ENCODE peak calls at places on chromosomes 12 and 14, in five cellular contexts. T is lung; H is thyroid gland; N is CD8-positive, alpha-beta T cell; Z is Karpas-422. B is an unnamed sample.

GRCh38 chr14:75614179-75614578 is 35.8 kb downstream of the FLVCR2 start:
- DNase-seq in T (no peak), H (no peak), N (no peak), Z (no peak), B (no peak)

GRCh38 chr12:102728506-102729242 is 188.4 kb downstream of the PAH start:
- DNase-seq in T (no peak), H (no peak), N (no peak), Z (no peak), B (no peak)

GRCh38 chr12:53515291-53515680 is 8.0 kb upstream of the NPFF start:
- DNase-seq in T (no peak), H (no peak), N (no peak), Z (no peak), B (no peak)

GRCh38 chr12:21559855-21560569 is 33.9 kb downstream of the SPX start:
- DNase-seq in T (no peak), H (no peak), N (no peak), Z (no peak), B (no peak)

GRCh38 chr14:69687963-69688649 is 76.7 kb downstream of the SUSD6 start:
- DNase-seq in T (no peak), H (peak; percentile 37), N (no peak), Z (no peak), B (peak; percentile 63)

GRCh38 chr12:20007331-20007730 is 361.0 kb upstream of the PDE3A start:
- DNase-seq in T (no peak), H (no peak), N (no peak), Z (no peak), B (no peak)

GRCh38 chr12:80230068-80230467 is 130.7 kb downstream of the OTOGL start:
- DNase-seq in T (no peak), H (peak; percentile 8), N (no peak), Z (no peak), B (no peak)

GRCh38 chr14:104779776-104780512 is 15.6 kb downstream of the AKT1 start:
- DNase-seq in T (no peak), H (no peak), N (no peak), Z (no peak), B (no peak)

GRCh38 chr14:77026930-77027537 is 1.5 kb downstream of the IRF2BPL start:
- DNase-seq in T (no peak), H (no peak), N (peak; percentile 59), Z (no peak), B (peak; percentile 31)

GRCh38 chr12:76711241-76711640 is 52.7 kb upstream of the ZDHHC17 start:
- DNase-seq in T (no peak), H (no peak), N (no peak), Z (no peak), B (no peak)

GRCh38 chr12:103966736-103967135 is 1.1 kb downstream of the TDG start:
- DNase-seq in T (no peak), H (no peak), N (no peak), Z (no peak), B (no peak)

DNA sequence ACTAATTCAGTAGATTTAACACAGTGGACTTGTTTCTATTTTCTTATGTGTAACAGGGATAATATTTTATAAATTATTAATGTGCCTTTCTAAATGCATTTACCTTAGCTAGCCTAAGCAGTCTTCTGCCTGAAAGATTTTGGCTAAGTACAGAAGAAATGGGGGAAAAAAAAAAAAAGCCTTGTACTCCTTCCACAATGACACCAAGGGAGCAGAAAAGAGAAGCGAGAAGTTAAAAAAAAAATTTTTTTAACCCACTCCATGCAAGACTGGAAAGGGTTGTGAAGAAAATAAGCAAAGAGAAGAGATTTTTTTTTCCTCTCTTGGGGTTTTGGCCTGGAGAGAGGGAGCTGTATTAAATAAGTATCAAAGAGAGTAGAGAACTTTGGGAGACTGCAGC is 28.7 kb downstream of the NELL2 start:
- DNase-seq in T (no peak), H (no peak), N (no peak), Z (no peak), B (no peak)
- H3K27ac ChIP-seq in T (no peak overlapping the region), H (no peak overlapping the region), N (peak overlapping the region; percentile 81), Z (peak overlapping the region; percentile 85), B (no peak overlapping the region)

GRCh38 chr12:95198914-95199313 is 18.4 kb downstream of the FGD6 start:
- DNase-seq in T (no peak), H (no peak), N (no peak), Z (peak; percentile 45), B (no peak)
- H3K27ac ChIP-seq in T (no peak overlapping the region), H (peak overlapping the region; percentile 7), N (no peak overlapping the region), Z (peak overlapping the region; percentile 77), B (no peak overlapping the region)

GRCh38 chr14:102928412-102929348 is 6.2 kb downstream of the AMN start:
- DNase-seq in T (peak; percentile 90), H (peak; percentile 76), N (peak; percentile 84), Z (peak; percentile 98), B (no peak)
- H3K27ac ChIP-seq in T (no peak overlapping the region), H (no peak overlapping the region), N (no peak overlapping the region), Z (peak overlapping the region; percentile 86), B (no peak overlapping the region)

GRCh38 chr12:96441811-96442210 is 41.6 kb upstream of the CDK17 start:
- DNase-seq in T (no peak), H (no peak), N (no peak), Z (no peak), B (no peak)
- H3K27ac ChIP-seq in T (no peak overlapping the region), H (no peak overlapping the region), N (no peak overlapping the region), Z (no peak overlapping the region), B (no peak overlapping the region)

GRCh38 chr12:13952096-13952495 is 29.3 kb downstream of the GRIN2B start:
- DNase-seq in T (no peak), H (no peak), N (no peak), Z (no peak), B (no peak)
- H3K27ac ChIP-seq in T (no peak overlapping the region), H (no peak overlapping the region), N (no peak overlapping the region), Z (no peak overlapping the region), B (no peak overlapping the region)

DNA sequence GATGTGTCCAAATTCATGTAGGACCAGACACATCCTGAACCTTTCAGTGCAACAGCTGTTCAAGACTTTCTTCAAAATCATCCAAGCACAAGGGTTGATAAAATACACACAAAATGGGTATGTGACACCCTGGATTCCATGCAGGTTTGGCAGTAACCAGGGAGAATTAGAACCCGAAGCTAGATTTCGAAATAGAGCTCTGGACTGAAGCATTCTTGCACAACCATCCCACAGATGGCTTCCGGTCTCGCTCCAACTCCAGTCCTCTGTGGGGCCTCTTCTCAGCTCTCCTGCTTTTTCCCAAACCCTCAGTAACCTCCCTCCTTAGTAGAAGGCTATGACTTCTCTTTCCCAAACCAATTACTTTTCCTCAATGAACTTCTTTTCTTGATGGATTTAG is 171.3 kb downstream of the TTC7B start:
- DNase-seq in T (no peak), H (no peak), N (no peak), Z (no peak), B (no peak)
- H3K27ac ChIP-seq in T (no peak overlapping the region), H (no peak overlapping the region), N (no peak overlapping the region), Z (no peak overlapping the region), B (no peak overlapping the region)

GRCh38 chr12:6181583-6182278 is 18.5 kb upstream of the CD9 start:
- DNase-seq in T (no peak), H (no peak), N (no peak), Z (no peak), B (no peak)
- H3K27ac ChIP-seq in T (no peak overlapping the region), H (peak overlapping the region; percentile 73), N (no peak overlapping the region), Z (no peak overlapping the region), B (peak overlapping the region; percentile 37)

GRCh38 chr12:47755655-47756562 is 2.8 kb downstream of the RAPGEF3 start:
- DNase-seq in T (no peak), H (peak; percentile 75), N (no peak), Z (no peak), B (no peak)

GRCh38 chr12:47758584-47758833 is 171 bp downstream of the RAPGEF3 start:
- DNase-seq in T (no peak), H (no peak), N (no peak), Z (no peak), B (no peak)

GRCh38 chr12:47758834-47759690 is at the start of gene RAPGEF3:
- DNase-seq in T (peak; percentile 87), H (peak; percentile 96), N (peak; percentile 72), Z (peak; percentile 86), B (peak; percentile 94)

GRCh38 chr12:47757360-47757839 is 1.3 kb downstream of the RAPGEF3 start:
- DNase-seq in T (no peak), H (peak; percentile 88), N (no peak), Z (no peak), B (no peak)

GRCh38 chr12:47757840-47758583 is 668 bp downstream of the RAPGEF3 start:
- DNase-seq in T (no peak), H (peak; percentile 84), N (no peak), Z (no peak), B (no peak)
- H3K27ac ChIP-seq in T (peak overlapping the region; percentile 76), H (peak overlapping the region; percentile 94), N (no peak overlapping the region), Z (no peak overlapping the region), B (peak overlapping the region; percentile 99)

GRCh38 chr12:50690923-50691322 is 73.0 kb upstream of the ATF1 start:
- DNase-seq in T (no peak), H (no peak), N (no peak), Z (no peak), B (peak; percentile 51)
- H3K27ac ChIP-seq in T (peak overlapping the region; percentile 40), H (no peak overlapping the region), N (no peak overlapping the region), Z (no peak overlapping the region), B (peak overlapping the region; percentile 52)